ENCODE peak calls at places on chromosomes 16 and 17, in four cellular contexts. Y is gastrocnemius medialis, J is A549, A is right lobe of liver. T is an unnamed sample.

GRCh38 chr16:77785365-77785764 is 3.0 kb upstream of the VAT1L start:
- DNase-seq in J (no peak), Y (no peak), A (no peak), T (no peak)

GRCh38 chr16:1202274-1202673 is 22.8 kb downstream of the TPSG1 start:
- DNase-seq in J (no peak), A (no peak), Y (no peak), T (no peak)

GRCh38 chr16:70476272-70477020 is 22.1 kb downstream of the FCSK start:
- DNase-seq in A (no peak), Y (peak; percentile 53), J (no peak), T (no peak)

GRCh38 chr16:83744521-83744981 is 63.2 kb upstream of the HSBP1 start:
- DNase-seq in J (no peak), Y (peak; percentile 18), A (peak; percentile 70), T (no peak)

GRCh38 chr17:57604771-57605733 is 140.0 kb downstream of the CCDC182 start:
- DNase-seq in J (no peak), Y (peak; percentile 46), A (no peak), T (peak; percentile 57)

GRCh38 chr16:11793840-11794239 is 3.2 kb downstream of the ZC3H7A start:
- DNase-seq in A (no peak), Y (no peak), J (no peak), T (no peak)

GRCh38 chr16:117381-118365 is 20.8 kb downstream of the NPRL3 start:
- DNase-seq in A (no peak), J (peak; percentile 74), Y (no peak), T (peak; percentile 56)

GRCh38 chr16:53022374-53022773 is 30.3 kb downstream of the CHD9NB start:
- DNase-seq in J (peak; percentile 69), Y (no peak), A (no peak), T (no peak)

GRCh38 chr16:123971-124370 is 14.5 kb downstream of the NPRL3 start:
- DNase-seq in Y (no peak), J (no peak), A (no peak), T (no peak)

GRCh38 chr16:57318240-57318970 is 33.9 kb upstream of the PLLP start:
- DNase-seq in Y (no peak), J (no peak), A (no peak), T (no peak)

GRCh38 chr17:83012873-83013778 is 66.3 kb upstream of the METRNL start:
- DNase-seq in J (no peak), Y (no peak), A (no peak), T (no peak)

GRCh38 chr17:55734128-55734781 is 11.6 kb upstream of the TMEM100 start:
- DNase-seq in A (no peak), J (no peak), Y (no peak), T (no peak)

GRCh38 chr16:15897834-15898254 is 9.4 kb upstream of the CEP20 start:
- DNase-seq in Y (no peak), A (no peak), J (no peak), T (no peak)

GRCh38 chr17:22514315-22514714 is 822.0 kb downstream of the KCNJ18 start:
- DNase-seq in Y (no peak), A (no peak), J (no peak), T (no peak)

GRCh38 chr17:280901-281300 is 71.7 kb downstream of the RPH3AL start:
- DNase-seq in Y (no peak), A (peak; percentile 38), J (no peak), T (peak; percentile 7)

GRCh38 chr16:14378684-14379467 is 251.2 kb downstream of the PARN start:
- DNase-seq in J (no peak), Y (no peak), A (no peak), T (no peak)

GRCh38 chr16:84821728-84822676 is 2.2 kb downstream of the CRISPLD2 start:
- DNase-seq in Y (no peak), J (no peak), A (no peak), T (no peak)

GRCh38 chr17:77424585-77425344 is 284.0 kb downstream of the SEC14L1 start:
- DNase-seq in A (peak; percentile 83), Y (peak; percentile 74), J (no peak), T (peak; percentile 79)

GRCh38 chr16:16003719-16004313 is 54.4 kb downstream of the ABCC1 start:
- DNase-seq in A (no peak), Y (no peak), J (no peak), T (no peak)

GRCh38 chr16:86896976-86897375 is 318.6 kb downstream of the FOXL1 start:
- DNase-seq in J (no peak), Y (no peak), A (no peak), T (no peak)

GRCh38 chr16:87582221-87582965 is 19.9 kb upstream of the JPH3 start:
- DNase-seq in A (no peak), J (no peak), Y (peak; percentile 10), T (no peak)

GRCh38 chr17:11144358-11145233 is 96.4 kb upstream of the SHISA6 start:
- DNase-seq in Y (no peak), A (no peak), J (peak; percentile 28), T (no peak)

GRCh38 chr16:31700530-31701388 is 172.8 kb upstream of the ZNF267 start:
- DNase-seq in J (no peak), A (peak; percentile 88), Y (peak; percentile 41), T (peak; percentile 87)

GRCh38 chr16:50884066-50884860 is 142.4 kb downstream of the CYLD start:
- DNase-seq in Y (no peak), A (no peak), J (no peak), T (no peak)

GRCh38 chr17:9644910-9645751 is at the start of gene USP43:
- DNase-seq in A (peak; percentile 70), J (peak; percentile 47), Y (no peak), T (peak; percentile 88)

GRCh38 chr17:71003736-71004135 is 834.4 kb downstream of the KCNJ2 start:
- DNase-seq in J (no peak), Y (no peak), A (no peak), T (no peak)

GRCh38 chr17:78117027-78117981 is 11.3 kb downstream of the TMC6 start:
- DNase-seq in Y (no peak), J (no peak), A (peak; percentile 51), T (peak; percentile 84)

GRCh38 chr17:5821057-5821456 is 236.7 kb upstream of the NLRP1 start:
- DNase-seq in J (no peak), Y (no peak), A (no peak), T (no peak)

DNA sequence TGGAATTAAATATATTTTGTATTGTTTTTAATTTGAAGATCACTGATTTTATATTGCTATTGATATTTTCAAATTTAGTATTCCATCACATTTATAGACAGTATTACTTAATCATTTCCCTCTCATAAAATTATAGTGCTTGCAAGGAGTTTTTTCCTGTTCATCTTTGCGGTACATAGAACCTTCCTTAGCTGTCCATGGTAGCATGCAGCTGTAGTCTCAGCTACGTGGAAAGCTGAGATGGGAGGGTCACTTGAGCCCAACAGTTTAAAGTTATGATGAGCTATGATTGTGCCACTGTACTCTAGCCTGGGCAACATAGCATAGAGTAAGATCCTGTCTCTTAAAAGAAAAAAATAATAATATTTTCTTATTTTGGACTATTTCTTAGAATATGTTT is 215.8 kb upstream of the CHMP6 start:
- DNase-seq in J (no peak), Y (no peak), A (no peak), T (no peak)
- H3K27ac ChIP-seq in J (no peak overlapping the region), Y (peak overlapping the region; percentile 90), A (no peak overlapping the region), T (no peak overlapping the region)

GRCh38 chr16:66382966-66383299 is 16.4 kb downstream of the CDH5 start:
- DNase-seq in Y (no peak), J (peak; percentile 58), A (no peak), T (no peak)
- H3K27ac ChIP-seq in Y (peak overlapping the region; percentile 81), J (peak overlapping the region; percentile 80), A (no peak overlapping the region), T (no peak overlapping the region)

GRCh38 chr17:50093807-50094206 is 1.3 kb upstream of the PDK2 start:
- DNase-seq in J (no peak), A (no peak), Y (no peak), T (no peak)
- H3K27ac ChIP-seq in J (peak overlapping the region; percentile 27), A (no peak overlapping the region), Y (peak overlapping the region; percentile 98), T (no peak overlapping the region)

GRCh38 chr17:68229619-68230018 is 18.2 kb upstream of the AMZ2 start:
- DNase-seq in J (no peak), A (no peak), Y (no peak), T (no peak)

GRCh38 chr17:68231536-68231935 is 16.3 kb upstream of the AMZ2 start:
- DNase-seq in A (no peak), Y (no peak), J (no peak), T (no peak)

DNA sequence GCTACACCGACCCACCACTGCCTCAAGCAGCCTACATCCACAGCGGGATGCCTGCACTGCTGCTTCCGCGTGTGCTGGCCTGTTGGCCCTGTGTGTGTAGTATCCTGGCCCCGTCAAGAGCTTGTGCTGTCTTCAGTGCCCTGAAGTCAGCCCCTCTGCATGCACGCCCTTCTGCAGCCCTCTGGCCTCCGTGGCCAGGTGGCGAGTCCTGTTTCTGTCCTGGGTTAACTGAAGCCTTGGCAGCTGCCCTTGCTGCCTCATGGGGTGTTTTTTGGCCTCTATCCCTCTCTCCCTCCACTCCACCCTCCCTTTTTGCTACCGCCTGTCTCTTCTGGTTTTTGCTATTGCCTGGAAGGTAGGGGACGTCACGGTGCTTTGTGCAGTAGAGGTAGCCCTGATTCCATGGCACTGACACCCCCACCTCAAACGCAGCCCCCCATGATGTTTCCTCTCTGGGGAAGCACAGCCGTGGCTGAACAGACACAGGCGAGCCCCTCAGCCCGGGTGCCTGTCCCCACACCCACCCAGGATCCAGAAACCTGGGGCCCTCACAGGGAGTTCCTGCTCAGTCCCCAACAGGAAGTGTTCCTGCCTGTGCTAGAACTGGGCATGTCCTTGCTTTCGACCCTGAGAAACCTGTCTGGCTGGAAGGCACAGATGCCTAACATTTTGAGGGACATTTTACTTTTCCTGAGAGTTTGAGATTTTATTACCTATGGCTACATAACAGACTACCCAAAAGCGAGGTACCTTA is 18.8 kb upstream of the AMZ2 start:
- DNase-seq in J (no peak), A (no peak), Y (no peak), T (no peak)
- H3K27ac ChIP-seq in J (no peak overlapping the region), A (no peak overlapping the region), Y (no peak overlapping the region), T (no peak overlapping the region)

GRCh38 chr16:69405326-69405725 is 19.1 kb upstream of the CYB5B start:
- DNase-seq in Y (no peak), A (no peak), J (no peak), T (no peak)
- H3K27ac ChIP-seq in Y (no peak overlapping the region), A (no peak overlapping the region), J (peak overlapping the region; percentile 89), T (no peak overlapping the region)

T was measured in pancreas.